ENCODE peak calls at places on chromosomes 6 and 20, in five cellular contexts. L is neural crest cell; Q is stimulated activated CD4-positive, alpha-beta T cell treated with anti-CD3 and anti-CD28 coated beads, Interleukin-15, amount 100 ng/mL, for 48 hours; T is HS-27A; S is stromal cell of bone marrow. M is an unnamed sample.

GRCh38 chr6:166307082-166307980 is 861 bp downstream of the PRR18 start:
- DNase-seq in L (peak; percentile 51), Q (no peak), T (no peak), S (no peak), M (no peak)

GRCh38 chr6:18507561-18507960 is 120.4 kb downstream of the RNF144B start:
- DNase-seq in L (no peak), Q (no peak), T (no peak), S (peak; percentile 48), M (no peak)

GRCh38 chr6:166058064-166058739 is 109.4 kb downstream of the TBXT start:
- DNase-seq in L (no peak), Q (no peak), T (no peak), S (no peak), M (no peak)

GRCh38 chr6:66961191-66961590 is 1254.2 kb upstream of the EYS start:
- DNase-seq in L (no peak), Q (no peak), T (no peak), S (no peak), M (no peak)

GRCh38 chr6:30724906-30725667 is 4.9 kb downstream of the TUBB start:
- DNase-seq in L (no peak), Q (no peak), T (no peak), S (no peak), M (no peak)

GRCh38 chr6:131762984-131763383 is 44.8 kb upstream of the ENPP1 start:
- DNase-seq in L (no peak), Q (no peak), T (no peak), S (no peak), M (no peak)

GRCh38 chr20:48626226-48626937 is 201.4 kb downstream of the PREX1 start:
- DNase-seq in L (no peak), Q (no peak), T (no peak), S (no peak), M (no peak)

GRCh38 chr20:59123677-59124060 is 40.0 kb upstream of the ZNF831 start:
- DNase-seq in L (no peak), Q (no peak), T (no peak), S (no peak), M (no peak)

GRCh38 chr6:169510871-169511270 is 191.0 kb downstream of the WDR27 start:
- DNase-seq in L (no peak), Q (no peak), T (no peak), S (no peak), M (no peak)

M was measured in HS-5.